ENCODE peak calls at places on chromosomes 16 and 17, in nine cellular contexts. K, C, W, O, B, Y, E, V and U are unnamed samples. For H3K4me1, the result is how much of the 10 kb centered on the place peaks cover.

GRCh38 chr17:4862720-4863119 is 29.6 kb downstream of the MINK1 start:
- DNase-seq in K (no peak), C (no peak), W (no peak), O (no peak), B (no peak), Y (no peak), E (no peak), V (no peak), U (no peak)

GRCh38 chr17:40304464-40304863 is 4.5 kb upstream of the RARA start:
- DNase-seq in K (no peak), C (no peak), W (peak), O (no peak), B (peak), Y (no peak), E (no peak), V (peak), U (no peak)

GRCh38 chr16:818132-818531 is 17.6 kb upstream of the GNG13 start:
- DNase-seq in K (no peak), C (no peak), W (no peak), O (no peak), B (no peak), Y (no peak), E (no peak), V (no peak), U (no peak)

GRCh38 chr17:69912819-69913218 is 162.2 kb upstream of the KCNJ16 start:
- DNase-seq in K (no peak), C (no peak), W (no peak), O (no peak), B (no peak), Y (no peak), E (no peak), V (no peak), U (no peak)

GRCh38 chr17:38693700-38694329 is 11.3 kb upstream of the MLLT6 start:
- DNase-seq in K (peak), C (no peak), W (peak), O (peak), B (peak), Y (peak), E (no peak), V (peak), U (peak)

GRCh38 chr17:22142091-22142490 is 449.8 kb downstream of the KCNJ18 start:
- DNase-seq in K (no peak), C (no peak), W (no peak), O (no peak), B (no peak), Y (no peak), E (no peak), V (no peak), U (no peak)

GRCh38 chr17:58520843-58521430 is 6.5 kb upstream of the MTMR4 start:
- DNase-seq in K (no peak), C (peak), W (peak), O (no peak), B (no peak), Y (no peak), E (no peak), V (no peak), U (no peak)

GRCh38 chr17:57027852-57028251 is 49.9 kb downstream of the SCPEP1 start:
- DNase-seq in K (no peak), C (no peak), W (no peak), O (no peak), B (no peak), Y (no peak), E (no peak), V (no peak), U (no peak)

GRCh38 chr17:81817758-81818147 is 13.8 kb downstream of the GCGR start:
- DNase-seq in K (no peak), C (no peak), W (no peak), O (no peak), B (no peak), Y (no peak), E (no peak), V (no peak), U (no peak)

GRCh38 chr17:82985973-82986372 is 93.4 kb upstream of the METRNL start:
- DNase-seq in K (peak), C (peak), W (peak), O (peak), B (no peak), Y (peak), E (peak), V (no peak), U (no peak)

GRCh38 chr17:42985225-42985624 is 4.9 kb downstream of the RUNDC1 start:
- DNase-seq in K (no peak), C (no peak), W (no peak), O (no peak), B (no peak), Y (no peak), E (no peak), V (no peak), U (no peak)

GRCh38 chr17:27569257-27569722 is 61.7 kb upstream of the LGALS9 start:
- DNase-seq in K (no peak), C (peak), W (peak), O (no peak), B (peak), Y (no peak), E (peak), V (no peak), U (no peak)

GRCh38 chr17:16820161-16820877 is 130.3 kb downstream of the CCDC144A start:
- DNase-seq in K (no peak), C (no peak), W (no peak), O (no peak), B (no peak), Y (no peak), E (no peak), V (no peak), U (no peak)

GRCh38 chr17:28577466-28577824 is 750 bp upstream of the ALDOC start:
- DNase-seq in K (no peak), C (no peak), W (no peak), O (no peak), B (no peak), Y (no peak), E (no peak), V (no peak), U (no peak)
- H3K27ac ChIP-seq in K (no peak), C (peak), W (no peak), O (no peak), B (no peak), Y (no peak), E (peak), V (peak), U (no peak)

GRCh38 chr17:73539176-73539575 is 105.1 kb downstream of the SDK2 start:
- DNase-seq in K (no peak), C (no peak), W (no peak), O (no peak), B (no peak), Y (no peak), E (no peak), V (no peak), U (no peak)

GRCh38 chr17:73535746-73536145 is 108.5 kb downstream of the SDK2 start:
- DNase-seq in K (no peak), C (no peak), W (no peak), O (no peak), B (no peak), Y (no peak), E (no peak), V (no peak), U (no peak)

GRCh38 chr17:73538445-73538844 is 105.8 kb downstream of the SDK2 start:
- DNase-seq in K (no peak), C (no peak), W (no peak), O (no peak), B (no peak), Y (no peak), E (no peak), V (no peak), U (no peak)

GRCh38 chr17:73534575-73534940 is 109.7 kb downstream of the SDK2 start:
- DNase-seq in K (no peak), C (no peak), W (no peak), O (no peak), B (no peak), Y (no peak), E (no peak), V (no peak), U (no peak)

GRCh38 chr17:73536700-73537680 is 107.3 kb downstream of the SDK2 start:
- DNase-seq in K (no peak), C (no peak), W (no peak), O (no peak), B (no peak), Y (no peak), E (no peak), V (no peak), U (no peak)
- H3K4me1 ChIP-seq in K (under half), C (under half), W (under half), O (under half), B (under half), Y (under half), E (under half), V (under half), U (under half)

DNA sequence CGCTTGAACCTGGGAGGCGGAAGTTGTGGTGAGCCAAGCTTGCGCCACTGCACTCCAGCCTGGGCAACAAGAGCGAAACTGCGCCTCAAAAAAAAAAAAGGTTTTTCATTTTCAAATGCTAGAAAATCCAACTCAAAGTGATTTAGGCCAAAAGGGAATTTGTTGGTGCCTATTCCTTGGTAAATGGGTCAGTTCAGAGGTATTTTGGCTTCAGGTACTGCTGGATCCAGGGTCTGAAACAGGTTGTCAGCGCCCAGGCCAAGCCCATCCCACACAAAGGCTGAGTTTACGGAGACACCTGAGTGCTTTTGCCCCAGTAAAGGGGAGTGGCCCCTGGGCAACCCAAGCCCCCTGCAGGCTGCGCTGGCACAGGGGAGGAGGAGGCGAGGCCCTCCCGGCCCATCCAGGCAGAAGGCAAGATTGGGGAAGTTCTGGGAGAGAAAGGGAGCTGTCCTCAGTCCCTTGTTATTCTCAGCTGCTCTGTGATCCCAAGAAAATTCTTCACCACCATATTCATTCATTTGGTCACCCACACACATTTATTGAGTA is 8.5 kb upstream of the JPH3 start:
- DNase-seq in K (no peak), C (no peak), W (no peak), O (no peak), B (no peak), Y (no peak), E (no peak), V (no peak), U (no peak)
- H3K4me3 ChIP-seq in K (no peak), C (no peak), W (no peak), O (no peak), B (no peak), Y (no peak), E (no peak), V (no peak), U (no peak)

DNA sequence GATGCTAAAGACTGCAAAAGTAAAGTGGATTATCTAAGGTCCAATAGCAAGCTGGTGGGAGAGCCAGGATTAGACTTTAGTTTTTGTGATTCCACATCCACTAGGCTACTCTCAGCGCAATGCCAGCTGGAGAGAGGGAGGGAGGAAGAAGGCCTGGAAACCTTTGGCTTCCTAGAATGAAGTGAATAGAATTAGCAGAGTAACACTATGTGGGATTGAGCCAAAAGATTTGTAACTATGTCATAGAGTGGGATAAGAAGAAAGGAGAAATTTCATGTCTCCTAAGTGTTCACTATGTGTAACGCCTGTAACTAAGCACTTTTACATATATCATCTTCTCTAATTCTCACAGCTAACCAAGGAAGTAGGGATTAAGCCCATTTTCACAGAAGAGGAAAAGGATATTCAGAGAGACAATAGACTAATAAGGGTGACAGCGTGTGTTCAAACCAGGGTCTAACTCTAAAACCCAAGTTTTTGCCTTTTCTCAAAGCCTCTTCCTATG is 25.4 kb upstream of the NSRP1 start:
- DNase-seq in K (no peak), C (no peak), W (no peak), O (no peak), B (no peak), Y (no peak), E (no peak), V (no peak), U (no peak)
- H3K27ac ChIP-seq in K (no peak), C (no peak), W (no peak), O (no peak), B (no peak), Y (no peak), E (no peak), V (no peak), U (no peak)